ENCODE peak calls at places on chromosomes 3 and 15, in eight cellular contexts. J is mammary epithelial cell, W is RWPE1, R is MCF 10A, I is thoracic aorta, B is endothelial cell, S is K562, F is ovary. X is an unnamed sample.

GRCh38 chr3:106367496-106367895 is 498.7 kb upstream of the CBLB start:
- DNase-seq in F (no peak), J (no peak), R (no peak), I (no peak), S (no peak), W (no peak), B (no peak), X (no peak)

GRCh38 chr15:35092846-35093245 is 7.8 kb upstream of the NANOGP8 start:
- DNase-seq in F (no peak), J (no peak), S (no peak), B (no peak), W (no peak), R (no peak), I (no peak), X (no peak)

GRCh38 chr3:66486187-66486586 is 14.6 kb downstream of the LRIG1 start:
- DNase-seq in R (no peak), S (no peak), B (no peak), W (no peak), J (no peak), F (peak; percentile 30), I (no peak), X (no peak)

GRCh38 chr3:122395582-122395981 is 11.6 kb downstream of the FAM162A start:
- DNase-seq in S (no peak), R (no peak), W (no peak), I (no peak), B (no peak), J (no peak), F (no peak), X (no peak)

GRCh38 chr3:59774613-59775012 is 724.8 kb upstream of the CFAP20DC start:
- DNase-seq in R (peak; percentile 40), I (no peak), J (peak; percentile 54), W (peak; percentile 6), B (no peak), S (no peak), F (no peak), X (peak; percentile 49)

GRCh38 chr3:181103605-181104004 is 114.1 kb upstream of the DNAJC19 start:
- DNase-seq in J (peak; percentile 7), S (peak; percentile 48), F (no peak), I (no peak), R (peak; percentile 52), W (peak; percentile 3), B (peak; percentile 27), X (peak; percentile 27)

GRCh38 chr3:142065932-142066331 is 83.4 kb downstream of the TFDP2 start:
- DNase-seq in W (no peak), I (no peak), J (no peak), B (no peak), F (no peak), S (no peak), R (no peak), X (no peak)

GRCh38 chr15:62519900-62520299 is 354.8 kb upstream of the C2CD4B start:
- DNase-seq in W (no peak), R (no peak), I (no peak), J (no peak), F (no peak), S (no peak), B (no peak), X (no peak)

GRCh38 chr15:88620995-88621772 is at the start of gene AEN:
- DNase-seq in I (peak; percentile 81), B (peak; percentile 96), S (peak; percentile 96), J (peak; percentile 95), R (peak; percentile 95), F (peak; percentile 95), W (peak; percentile 99), X (peak; percentile 98)

GRCh38 chr15:65747265-65747664 is 44.8 kb downstream of the DENND4A start:
- DNase-seq in I (no peak), R (no peak), B (no peak), S (no peak), W (no peak), F (no peak), J (no peak), X (no peak)

GRCh38 chr15:63243101-63243500 is 34.3 kb upstream of the APH1B start:
- DNase-seq in B (no peak), R (no peak), F (no peak), J (no peak), W (no peak), S (no peak), I (no peak), X (no peak)

GRCh38 chr3:30607032-30607833 is 832 bp downstream of the TGFBR2 start:
- DNase-seq in S (peak; percentile 24), B (peak; percentile 68), F (peak; percentile 60), R (peak; percentile 60), I (no peak), J (peak; percentile 50), W (peak; percentile 14), X (peak; percentile 69)

GRCh38 chr3:10526366-10526765 is 21.0 kb upstream of the ATP2B2 start:
- DNase-seq in I (no peak), R (no peak), W (no peak), B (no peak), F (no peak), J (no peak), S (no peak), X (no peak)

GRCh38 chr3:52428151-52429005 is 16.5 kb downstream of the SEMA3G start:
- DNase-seq in W (peak; percentile 38), B (peak; percentile 56), S (peak; percentile 58), I (no peak), F (peak; percentile 75), R (peak; percentile 83), J (peak; percentile 60), X (peak; percentile 78)

GRCh38 chr15:40770147-40770721 is 454 bp downstream of the C15orf62 start:
- DNase-seq in B (no peak), F (no peak), J (no peak), R (no peak), W (no peak), S (no peak), I (no peak), X (no peak)

GRCh38 chr3:36698314-36698713 is 66.0 kb downstream of the DCLK3 start:
- DNase-seq in R (peak; percentile 49), F (no peak), J (peak; percentile 58), W (no peak), B (no peak), I (no peak), S (no peak), X (peak; percentile 70)

GRCh38 chr3:122975163-122975923 is 52.2 kb downstream of the SEMA5B start:
- DNase-seq in J (peak; percentile 84), B (no peak), W (no peak), F (peak; percentile 65), R (no peak), S (no peak), I (no peak), X (peak; percentile 50)

DNA sequence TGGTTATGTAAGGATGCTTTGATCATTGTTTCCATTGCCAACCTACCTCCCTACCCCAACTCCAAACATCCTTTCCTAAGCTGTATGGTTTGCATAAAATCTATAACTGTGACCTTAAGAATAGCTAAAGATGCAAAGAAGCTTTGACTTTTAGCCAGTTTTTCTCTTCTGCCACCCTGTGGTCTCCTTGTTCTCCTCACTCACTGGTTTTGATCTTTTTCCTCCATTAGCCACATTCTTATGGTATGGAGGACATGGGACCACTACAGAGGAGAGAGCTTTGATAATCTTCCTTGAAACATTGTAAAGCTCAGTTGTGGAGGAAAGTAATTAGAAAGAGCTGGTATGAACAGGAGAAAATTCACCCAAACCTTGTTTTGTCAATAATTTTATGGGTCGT is 115.9 kb downstream of the NEK11 start:
- DNase-seq in W (no peak), S (no peak), J (no peak), B (no peak), R (no peak), I (no peak), F (no peak), X (no peak)
- TF ChIP-seq CTCF in W (no peak), S (no peak), J (no peak), B (no peak), R (no peak), I (no peak), F (no peak), X (no peak)

DNA sequence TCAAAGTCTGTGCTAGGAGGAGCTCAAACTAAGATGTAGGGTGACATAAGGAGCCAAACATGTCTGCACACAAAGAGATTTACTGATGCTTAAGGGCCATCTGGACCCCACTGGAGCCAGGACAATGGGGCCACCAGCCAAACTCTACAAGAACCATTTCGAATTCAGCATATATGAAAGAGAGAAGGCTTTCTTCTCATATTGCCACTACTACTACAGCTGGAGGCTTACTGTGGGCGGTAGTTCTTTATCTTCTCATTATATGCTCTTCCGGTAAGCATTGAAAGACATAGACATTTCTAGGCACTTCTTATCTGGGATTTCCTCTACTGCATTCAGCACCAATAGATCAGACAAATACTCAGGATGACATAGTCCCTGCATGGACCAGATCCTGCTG is 404.4 kb upstream of the PROK2 start:
- DNase-seq in F (no peak), I (no peak), B (no peak), R (no peak), W (no peak), S (peak; percentile 48), J (no peak), X (no peak)
- TF ChIP-seq CTCF in F (no peak), I (no peak), B (no peak), R (no peak), W (no peak), S (no peak), J (no peak), X (no peak)

DNA sequence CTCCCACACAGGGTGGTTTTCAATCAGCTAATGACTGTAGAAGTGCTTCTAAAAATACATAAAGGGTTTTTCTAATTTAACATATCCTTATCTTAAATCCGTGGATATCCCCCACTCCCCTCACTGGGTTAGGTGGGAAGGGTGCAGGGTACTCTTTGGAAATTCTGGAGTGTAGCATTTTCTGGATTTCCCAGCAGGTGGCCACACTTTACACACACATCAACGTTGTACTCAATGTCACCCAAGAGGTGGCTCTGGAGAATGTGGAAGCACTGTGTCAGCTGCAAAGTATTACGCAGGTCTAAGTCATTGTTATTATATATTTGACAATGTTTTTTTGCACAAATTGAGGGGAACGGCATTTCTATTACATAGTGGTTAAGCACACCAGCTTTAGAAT is 168.8 kb downstream of the CHDH start:
- DNase-seq in J (no peak), S (peak; percentile 1), R (peak; percentile 12), W (no peak), I (no peak), F (no peak), B (no peak), X (no peak)
- TF ChIP-seq CTCF in J (peak; percentile 15), S (peak; percentile 47), R (no peak), W (no peak), I (no peak), F (no peak), B (peak; percentile 36), X (peak; percentile 24)

GRCh38 chr15:68431037-68431791 is 749 bp downstream of the ITGA11 start:
- DNase-seq in B (peak; percentile 15), J (peak; percentile 4), R (no peak), S (no peak), W (no peak), F (peak; percentile 41), I (no peak), X (no peak)

GRCh38 chr15:68431792-68432401 is at the start of gene ITGA11:
- DNase-seq in I (peak; percentile 59), B (peak; percentile 68), S (no peak), R (peak; percentile 70), W (peak; percentile 65), J (peak; percentile 54), F (peak; percentile 59), X (peak; percentile 64)

GRCh38 chr15:68433551-68433950 is 1.6 kb upstream of the ITGA11 start:
- DNase-seq in J (no peak), S (no peak), W (no peak), F (no peak), B (no peak), R (no peak), I (no peak), X (no peak)

GRCh38 chr15:68434021-68434420 is 2.1 kb upstream of the ITGA11 start:
- DNase-seq in B (no peak), J (no peak), I (no peak), S (no peak), R (no peak), W (no peak), F (no peak), X (no peak)

GRCh38 chr15:68432665-68433064 is 702 bp upstream of the ITGA11 start:
- DNase-seq in W (no peak), J (no peak), B (no peak), S (no peak), I (no peak), R (no peak), F (no peak), X (no peak)
- TF ChIP-seq CTCF in W (no peak), J (no peak), B (no peak), S (no peak), I (no peak), R (no peak), F (no peak), X (no peak)